ENCODE peak calls at places on chromosome 1, in five cellular contexts. One of them, this sample, is unnamed.

GRCh38 chr1:6955357-6956154 is 170.3 kb downstream of the CAMTA1 start:
- DNase-seq in astrocyte of the spinal cord: no peak
- DNase-seq in right lobe of liver: no peak
- DNase-seq in Peyer's patch: no peak
- DNase-seq in mammary epithelial cell: no peak
- DNase-seq in this sample: peak

GRCh38 chr1:156703741-156704140 is 1.6 kb downstream of the CRABP2 start:
- DNase-seq in right lobe of liver: no peak
- DNase-seq in Peyer's patch: no peak
- DNase-seq in mammary epithelial cell: no peak
- DNase-seq in astrocyte of the spinal cord: peak
- DNase-seq in this sample: no peak

GRCh38 chr1:46622341-46622740 is 5.7 kb upstream of the MOB3C start:
- DNase-seq in Peyer's patch: no peak
- DNase-seq in astrocyte of the spinal cord: no peak
- DNase-seq in right lobe of liver: peak
- DNase-seq in mammary epithelial cell: peak
- DNase-seq in this sample: peak

GRCh38 chr1:35745124-35745730 is 24.6 kb downstream of the CLSPN start:
- DNase-seq in Peyer's patch: no peak
- DNase-seq in right lobe of liver: no peak
- DNase-seq in astrocyte of the spinal cord: no peak
- DNase-seq in mammary epithelial cell: no peak
- DNase-seq in this sample: no peak

GRCh38 chr1:208183977-208184901 is 59.9 kb downstream of the PLXNA2 start:
- DNase-seq in Peyer's patch: no peak
- DNase-seq in right lobe of liver: no peak
- DNase-seq in mammary epithelial cell: peak
- DNase-seq in astrocyte of the spinal cord: peak
- DNase-seq in this sample: peak

GRCh38 chr1:160629286-160630210 is 17.3 kb downstream of the SLAMF1 start:
- DNase-seq in right lobe of liver: no peak
- DNase-seq in Peyer's patch: peak
- DNase-seq in mammary epithelial cell: no peak
- DNase-seq in astrocyte of the spinal cord: no peak
- DNase-seq in this sample: no peak

GRCh38 chr1:54290443-54291184 is 90.6 kb downstream of the MRPL37 start:
- DNase-seq in mammary epithelial cell: no peak
- DNase-seq in Peyer's patch: no peak
- DNase-seq in right lobe of liver: no peak
- DNase-seq in astrocyte of the spinal cord: peak
- DNase-seq in this sample: no peak

GRCh38 chr1:244751271-244751895 is 84.1 kb upstream of the COX20 start:
- DNase-seq in astrocyte of the spinal cord: no peak
- DNase-seq in right lobe of liver: no peak
- DNase-seq in Peyer's patch: no peak
- DNase-seq in mammary epithelial cell: no peak
- DNase-seq in this sample: no peak

GRCh38 chr1:54081306-54082270 is 28.2 kb downstream of the TCEANC2 start:
- DNase-seq in right lobe of liver: peak
- DNase-seq in Peyer's patch: peak
- DNase-seq in mammary epithelial cell: peak
- DNase-seq in astrocyte of the spinal cord: peak
- DNase-seq in this sample: peak

GRCh38 chr1:236854602-236854978 is 59.5 kb downstream of the MTR start:
- DNase-seq in mammary epithelial cell: peak
- DNase-seq in right lobe of liver: no peak
- DNase-seq in astrocyte of the spinal cord: peak
- DNase-seq in Peyer's patch: no peak
- DNase-seq in this sample: peak

GRCh38 chr1:25017436-25018109 is 87.5 kb upstream of the RUNX3 start:
- DNase-seq in right lobe of liver: no peak
- DNase-seq in astrocyte of the spinal cord: peak
- DNase-seq in mammary epithelial cell: peak
- DNase-seq in Peyer's patch: no peak
- DNase-seq in this sample: no peak

GRCh38 chr1:92822907-92823306 is 8.9 kb upstream of the RPL5 start:
- DNase-seq in right lobe of liver: no peak
- DNase-seq in Peyer's patch: no peak
- DNase-seq in mammary epithelial cell: no peak
- DNase-seq in astrocyte of the spinal cord: peak
- DNase-seq in this sample: no peak

GRCh38 chr1:48596036-48596435 is 124.0 kb upstream of the SPATA6 start:
- DNase-seq in astrocyte of the spinal cord: no peak
- DNase-seq in right lobe of liver: no peak
- DNase-seq in mammary epithelial cell: no peak
- DNase-seq in Peyer's patch: no peak
- DNase-seq in this sample: no peak

GRCh38 chr1:27634166-27634981 is 611 bp downstream of the FGR start:
- DNase-seq in astrocyte of the spinal cord: no peak
- DNase-seq in right lobe of liver: no peak
- DNase-seq in mammary epithelial cell: no peak
- DNase-seq in Peyer's patch: peak
- DNase-seq in this sample: no peak

GRCh38 chr1:102970496-102971078 is 137.7 kb downstream of the COL11A1 start:
- DNase-seq in Peyer's patch: no peak
- DNase-seq in astrocyte of the spinal cord: peak
- DNase-seq in right lobe of liver: no peak
- DNase-seq in mammary epithelial cell: peak
- DNase-seq in this sample: peak

GRCh38 chr1:231856894-231857293 is 230.3 kb downstream of the DISC1 start:
- DNase-seq in astrocyte of the spinal cord: no peak
- DNase-seq in Peyer's patch: no peak
- DNase-seq in right lobe of liver: no peak
- DNase-seq in mammary epithelial cell: no peak
- DNase-seq in this sample: no peak

GRCh38 chr1:231857609-231858008 is 231.0 kb downstream of the DISC1 start:
- DNase-seq in mammary epithelial cell: no peak
- DNase-seq in astrocyte of the spinal cord: no peak
- DNase-seq in right lobe of liver: no peak
- DNase-seq in Peyer's patch: no peak
- DNase-seq in this sample: no peak

GRCh38 chr1:231855966-231856365 is 229.4 kb downstream of the DISC1 start:
- DNase-seq in right lobe of liver: no peak
- DNase-seq in Peyer's patch: no peak
- DNase-seq in mammary epithelial cell: no peak
- DNase-seq in astrocyte of the spinal cord: no peak
- DNase-seq in this sample: no peak

GRCh38 chr1:231855395-231855794 is 228.8 kb downstream of the DISC1 start:
- DNase-seq in right lobe of liver: no peak
- DNase-seq in astrocyte of the spinal cord: no peak
- DNase-seq in Peyer's patch: no peak
- DNase-seq in mammary epithelial cell: no peak
- DNase-seq in this sample: no peak

DNA sequence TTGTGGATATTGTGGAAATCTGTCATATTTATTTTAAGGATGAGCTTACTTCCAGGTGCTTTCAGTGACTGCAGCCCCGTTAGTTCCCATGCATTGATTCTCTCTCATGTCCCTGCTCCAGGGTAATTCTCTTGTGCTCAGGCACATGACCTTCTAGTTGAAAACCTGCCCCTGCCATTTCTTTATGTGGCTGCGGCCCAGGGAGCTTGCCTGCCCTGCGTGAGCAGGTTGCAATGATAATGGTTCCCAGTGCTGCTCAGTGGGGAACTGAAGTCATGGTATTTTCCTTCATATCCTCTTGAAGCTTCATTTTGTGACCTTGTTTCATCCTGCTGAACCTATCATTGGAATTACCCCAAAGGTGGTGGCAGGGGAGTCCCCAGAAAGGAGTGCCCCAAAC is 229.8 kb downstream of the DISC1 start:
- DNase-seq in mammary epithelial cell: no peak
- DNase-seq in astrocyte of the spinal cord: no peak
- DNase-seq in Peyer's patch: no peak
- DNase-seq in right lobe of liver: no peak
- DNase-seq in this sample: no peak
- H3K4me3 ChIP-seq in mammary epithelial cell: no peak
- H3K4me3 ChIP-seq in astrocyte of the spinal cord: no peak
- H3K4me3 ChIP-seq in Peyer's patch: no peak
- H3K4me3 ChIP-seq in right lobe of liver: no peak
- H3K4me3 ChIP-seq in this sample: no peak

GRCh38 chr1:37020653-37021277 is 13.6 kb downstream of the GRIK3 start:
- DNase-seq in right lobe of liver: no peak
- DNase-seq in astrocyte of the spinal cord: no peak
- DNase-seq in mammary epithelial cell: no peak
- DNase-seq in Peyer's patch: no peak
- DNase-seq in this sample: no peak
- TF ChIP-seq CTCF in right lobe of liver: no peak
- TF ChIP-seq CTCF in astrocyte of the spinal cord: no peak
- TF ChIP-seq CTCF in mammary epithelial cell: peak
- TF ChIP-seq CTCF in Peyer's patch: no peak
- TF ChIP-seq CTCF in this sample: no peak

DNA sequence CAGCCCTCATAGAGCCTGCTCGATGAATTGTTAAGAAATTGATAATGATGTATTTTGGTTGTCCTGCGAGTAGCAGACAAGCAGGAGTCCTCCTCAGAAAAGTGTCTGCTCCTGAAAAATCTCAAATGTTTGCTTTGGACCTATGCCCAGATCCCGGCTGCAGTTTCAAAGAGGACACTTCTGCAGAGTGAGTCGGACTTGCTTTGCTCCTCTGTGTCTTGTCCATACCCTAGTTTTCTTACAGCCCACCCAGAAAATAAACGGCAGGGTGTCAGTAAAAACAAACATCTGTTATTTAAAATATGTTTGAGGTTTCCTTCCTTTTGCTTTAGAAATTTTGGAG is 2.8 kb downstream of the S100A10 start:
- DNase-seq in astrocyte of the spinal cord: peak
- DNase-seq in right lobe of liver: peak
- DNase-seq in mammary epithelial cell: no peak
- DNase-seq in Peyer's patch: no peak
- DNase-seq in this sample: peak
- H3K4me3 ChIP-seq in astrocyte of the spinal cord: peak
- H3K4me3 ChIP-seq in right lobe of liver: no peak
- H3K4me3 ChIP-seq in mammary epithelial cell: peak
- H3K4me3 ChIP-seq in Peyer's patch: peak
- H3K4me3 ChIP-seq in this sample: peak

DNA sequence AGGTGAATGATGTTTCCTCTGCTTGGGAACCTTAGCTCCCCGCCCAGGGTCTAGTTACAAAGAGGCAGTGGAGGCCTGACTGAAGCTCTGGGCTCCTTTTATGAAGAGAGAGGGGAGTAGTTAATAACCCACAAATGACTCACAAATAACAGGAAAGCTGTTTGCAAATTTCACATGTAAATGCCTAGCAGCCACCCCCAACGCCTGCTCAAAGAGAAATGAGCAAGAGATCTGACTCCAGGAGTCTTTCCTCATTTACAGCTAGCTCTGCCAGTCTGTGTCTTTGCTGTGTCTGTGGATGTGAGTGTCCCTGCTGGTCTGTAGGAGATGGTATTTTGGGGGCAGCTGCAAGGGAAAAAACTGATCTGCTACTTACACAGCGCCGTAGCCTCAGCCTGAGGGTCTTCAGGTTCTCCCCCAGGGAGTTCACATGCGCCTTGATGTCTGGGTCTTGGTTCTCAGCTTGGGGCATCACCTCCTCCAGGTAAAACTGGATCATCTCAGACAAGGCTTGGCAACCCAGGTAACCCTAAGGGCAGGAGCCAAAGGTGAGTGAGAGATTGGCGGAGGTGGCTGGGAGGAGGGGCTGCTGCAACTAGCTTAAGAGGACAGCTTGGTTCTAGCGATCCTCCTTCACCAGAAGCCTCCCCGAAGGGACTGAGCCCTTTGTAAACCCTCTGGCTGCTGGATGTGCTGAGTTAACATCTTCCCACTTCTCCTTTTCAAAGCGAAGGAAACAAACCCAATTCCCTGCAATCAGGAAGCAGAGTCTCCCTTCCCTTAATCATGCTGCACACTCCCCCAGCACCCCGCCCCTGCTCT is at the start of gene IL19:
- DNase-seq in mammary epithelial cell: peak
- DNase-seq in right lobe of liver: no peak
- DNase-seq in Peyer's patch: no peak
- DNase-seq in astrocyte of the spinal cord: peak
- DNase-seq in this sample: peak
- TF ChIP-seq CTCF in mammary epithelial cell: no peak
- TF ChIP-seq CTCF in right lobe of liver: no peak
- TF ChIP-seq CTCF in Peyer's patch: no peak
- TF ChIP-seq CTCF in astrocyte of the spinal cord: no peak
- TF ChIP-seq CTCF in this sample: no peak

GRCh38 chr1:121538943-121539575 is 354.3 kb downstream of the SRGAP2C start:
- DNase-seq in astrocyte of the spinal cord: no peak
- DNase-seq in Peyer's patch: no peak
- DNase-seq in right lobe of liver: no peak
- DNase-seq in mammary epithelial cell: peak
- DNase-seq in this sample: peak

GRCh38 chr1:121546830-121547680 is 362.3 kb downstream of the SRGAP2C start:
- DNase-seq in astrocyte of the spinal cord: no peak
- DNase-seq in mammary epithelial cell: peak
- DNase-seq in Peyer's patch: no peak
- DNase-seq in right lobe of liver: no peak
- DNase-seq in this sample: peak

GRCh38 chr1:121544500-121544899 is 359.7 kb downstream of the SRGAP2C start:
- DNase-seq in Peyer's patch: no peak
- DNase-seq in mammary epithelial cell: no peak
- DNase-seq in astrocyte of the spinal cord: no peak
- DNase-seq in right lobe of liver: no peak
- DNase-seq in this sample: no peak
- H3K4me3 ChIP-seq in Peyer's patch: no peak
- H3K4me3 ChIP-seq in mammary epithelial cell: no peak
- H3K4me3 ChIP-seq in astrocyte of the spinal cord: no peak
- H3K4me3 ChIP-seq in right lobe of liver: no peak
- H3K4me3 ChIP-seq in this sample: no peak

GRCh38 chr1:40857737-40858136 is 4.4 kb downstream of the CITED4 start:
- DNase-seq in mammary epithelial cell: no peak
- DNase-seq in right lobe of liver: no peak
- DNase-seq in Peyer's patch: no peak
- DNase-seq in astrocyte of the spinal cord: no peak
- DNase-seq in this sample: no peak

GRCh38 chr1:40856656-40857302 is 5.4 kb downstream of the CITED4 start:
- DNase-seq in mammary epithelial cell: no peak
- DNase-seq in right lobe of liver: no peak
- DNase-seq in Peyer's patch: no peak
- DNase-seq in astrocyte of the spinal cord: no peak
- DNase-seq in this sample: no peak

GRCh38 chr1:40853113-40853999 is 8.8 kb downstream of the CITED4 start:
- DNase-seq in Peyer's patch: no peak
- DNase-seq in mammary epithelial cell: peak
- DNase-seq in right lobe of liver: no peak
- DNase-seq in astrocyte of the spinal cord: no peak
- DNase-seq in this sample: peak

GRCh38 chr1:40856116-40856515 is 6.0 kb downstream of the CITED4 start:
- DNase-seq in mammary epithelial cell: no peak
- DNase-seq in astrocyte of the spinal cord: no peak
- DNase-seq in Peyer's patch: no peak
- DNase-seq in right lobe of liver: no peak
- DNase-seq in this sample: no peak

DNA sequence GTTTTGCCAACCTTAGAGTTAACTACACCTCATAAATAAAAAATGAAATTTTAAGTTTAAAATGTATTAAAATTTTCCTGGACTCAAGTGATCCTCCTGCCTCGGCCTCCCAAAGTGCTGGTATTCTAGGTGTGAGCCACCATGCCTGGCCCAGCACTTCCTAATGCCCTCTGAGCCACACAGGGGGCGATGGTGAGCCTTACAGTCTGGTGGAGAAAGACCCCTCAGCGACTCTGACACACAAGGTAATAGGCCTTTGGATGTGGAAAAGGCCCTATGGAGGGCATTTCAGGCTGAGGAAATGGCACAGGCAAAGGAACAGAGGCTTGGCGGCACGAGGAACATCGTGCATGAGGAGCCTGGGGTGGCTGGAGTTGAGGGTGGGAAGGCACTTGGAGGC is 6.7 kb downstream of the CITED4 start:
- DNase-seq in right lobe of liver: no peak
- DNase-seq in mammary epithelial cell: no peak
- DNase-seq in astrocyte of the spinal cord: no peak
- DNase-seq in Peyer's patch: no peak
- DNase-seq in this sample: no peak
- TF ChIP-seq CTCF in right lobe of liver: peak
- TF ChIP-seq CTCF in mammary epithelial cell: peak
- TF ChIP-seq CTCF in astrocyte of the spinal cord: peak
- TF ChIP-seq CTCF in Peyer's patch: no peak
- TF ChIP-seq CTCF in this sample: no peak